ENCODE peak calls at places on chromosome 22, in ten cellular contexts. P is IMR-90, M is A549, C is uterus, X is Caco-2, O is GM23248, S is sigmoid colon, E is adipocyte, L is kidney, A is HCT116. F is an unnamed sample. For H3K4me1, the result is how much of the 10 kb centered on the place peaks cover.

GRCh38 chr22:19111140-19111539 is 11.1 kb downstream of the DGCR2 start:
- DNase-seq in X (no peak), A (no peak), C (no peak), S (no peak), E (no peak), L (no peak), P (no peak), O (no peak), M (no peak), F (no peak)

GRCh38 chr22:21940521-21940920 is 12.1 kb downstream of the PPM1F start:
- DNase-seq in E (no peak), S (no peak), O (no peak), L (no peak), X (no peak), A (no peak), M (no peak), P (no peak), C (no peak), F (no peak)

GRCh38 chr22:26766510-26767350 is 109.3 kb downstream of the MIAT start:
- DNase-seq in M (no peak), A (no peak), C (no peak), E (no peak), S (no peak), P (no peak), L (no peak), X (no peak), O (no peak), F (no peak)

GRCh38 chr22:27952091-27952490 is 33.0 kb upstream of the PITPNB start:
- DNase-seq in O (peak), C (no peak), E (peak), X (no peak), A (no peak), P (peak), M (no peak), L (no peak), S (no peak), F (no peak)

GRCh38 chr22:31377609-31378008 is 21.8 kb upstream of the DRG1 start:
- DNase-seq in A (no peak), L (no peak), S (no peak), E (peak), O (no peak), C (no peak), X (no peak), P (no peak), M (no peak), F (no peak)

GRCh38 chr22:18035740-18036139 is 11.4 kb upstream of the MICAL3 start:
- DNase-seq in E (no peak), S (no peak), L (peak), M (peak), P (peak), X (no peak), C (no peak), O (no peak), A (peak), F (peak)

GRCh38 chr22:27223317-27224177 is 566.2 kb downstream of the MIAT start:
- DNase-seq in A (no peak), L (no peak), M (peak), X (no peak), S (no peak), P (peak), O (peak), C (no peak), E (peak), F (no peak)

GRCh38 chr22:33796494-33796893 is 123.8 kb downstream of the LARGE1 start:
- DNase-seq in E (no peak), C (no peak), P (no peak), A (no peak), L (no peak), X (no peak), O (no peak), S (no peak), M (no peak), F (no peak)

GRCh38 chr22:17984114-17984513 is 40.2 kb downstream of the MICAL3 start:
- DNase-seq in L (no peak), O (peak), X (no peak), P (no peak), A (no peak), M (no peak), S (no peak), E (no peak), C (no peak), F (no peak)

DNA sequence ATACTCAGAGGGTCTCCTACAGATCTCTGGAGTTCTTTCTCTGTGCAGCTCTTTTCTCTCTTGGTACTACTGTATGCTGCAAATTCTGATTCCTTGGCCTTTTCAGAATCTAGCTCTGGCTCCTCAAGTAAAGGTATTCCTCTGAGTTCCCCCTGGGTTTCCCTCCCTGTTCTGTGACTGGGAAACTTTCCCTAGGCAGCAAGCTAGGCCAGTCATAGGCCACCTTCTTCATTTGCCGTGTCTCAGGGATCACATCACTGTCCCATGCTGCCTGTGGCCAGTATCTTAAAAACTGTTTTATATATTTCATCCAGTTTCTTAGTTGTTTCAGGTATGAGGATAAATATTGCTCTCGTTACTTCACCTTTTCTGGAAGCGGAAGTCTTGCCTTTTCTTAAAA is 71.2 kb downstream of the FAM83F start:
- DNase-seq in L (no peak), X (no peak), A (no peak), C (no peak), P (no peak), M (no peak), S (no peak), O (no peak), E (no peak), F (no peak)
- H3K4me1 ChIP-seq in L (under half), X (under half), A (under half), C (under half), P (under half), M (under half), S (under half), O (under half), E (under half), F (under half)

GRCh38 chr22:37178350-37179125 is 9.5 kb downstream of the C1QTNF6 start:
- DNase-seq in P (no peak), C (no peak), L (peak), S (no peak), O (peak), M (peak), E (peak), X (no peak), A (no peak), F (peak)
- H3K4me3 ChIP-seq in P (no peak), C (no peak), L (no peak), S (no peak), O (no peak), M (no peak), E (peak), X (no peak), A (no peak), F (no peak)

GRCh38 chr22:46584081-46584903 is 35.9 kb upstream of the GRAMD4 start:
- DNase-seq in M (no peak), L (peak), P (peak), O (no peak), C (no peak), E (no peak), A (no peak), X (no peak), S (peak), F (peak)
- H3K4me1 ChIP-seq in M (under half), L (under half), P (under half), O (under half), C (under half), E (under half), A (under half), X (under half), S (under half), F (under half)

GRCh38 chr22:20435436-20436308 is 2.0 kb downstream of the SCARF2 start:
- DNase-seq in E (peak), O (no peak), X (no peak), M (no peak), S (peak), A (no peak), P (no peak), L (peak), C (no peak), F (no peak)

GRCh38 chr22:20437253-20438065 is at the start of gene SCARF2:
- DNase-seq in A (no peak), M (no peak), L (peak), S (peak), X (no peak), C (peak), E (peak), O (peak), P (peak), F (no peak)

GRCh38 chr22:20434773-20435172 is 2.9 kb downstream of the SCARF2 start:
- DNase-seq in E (no peak), O (no peak), P (no peak), A (no peak), L (peak), X (no peak), M (no peak), C (peak), S (peak), F (no peak)

GRCh38 chr22:20438066-20438677 is 547 bp upstream of the SCARF2 start:
- DNase-seq in C (peak), E (peak), A (no peak), L (peak), O (peak), X (no peak), P (peak), M (no peak), S (peak), F (no peak)

DNA sequence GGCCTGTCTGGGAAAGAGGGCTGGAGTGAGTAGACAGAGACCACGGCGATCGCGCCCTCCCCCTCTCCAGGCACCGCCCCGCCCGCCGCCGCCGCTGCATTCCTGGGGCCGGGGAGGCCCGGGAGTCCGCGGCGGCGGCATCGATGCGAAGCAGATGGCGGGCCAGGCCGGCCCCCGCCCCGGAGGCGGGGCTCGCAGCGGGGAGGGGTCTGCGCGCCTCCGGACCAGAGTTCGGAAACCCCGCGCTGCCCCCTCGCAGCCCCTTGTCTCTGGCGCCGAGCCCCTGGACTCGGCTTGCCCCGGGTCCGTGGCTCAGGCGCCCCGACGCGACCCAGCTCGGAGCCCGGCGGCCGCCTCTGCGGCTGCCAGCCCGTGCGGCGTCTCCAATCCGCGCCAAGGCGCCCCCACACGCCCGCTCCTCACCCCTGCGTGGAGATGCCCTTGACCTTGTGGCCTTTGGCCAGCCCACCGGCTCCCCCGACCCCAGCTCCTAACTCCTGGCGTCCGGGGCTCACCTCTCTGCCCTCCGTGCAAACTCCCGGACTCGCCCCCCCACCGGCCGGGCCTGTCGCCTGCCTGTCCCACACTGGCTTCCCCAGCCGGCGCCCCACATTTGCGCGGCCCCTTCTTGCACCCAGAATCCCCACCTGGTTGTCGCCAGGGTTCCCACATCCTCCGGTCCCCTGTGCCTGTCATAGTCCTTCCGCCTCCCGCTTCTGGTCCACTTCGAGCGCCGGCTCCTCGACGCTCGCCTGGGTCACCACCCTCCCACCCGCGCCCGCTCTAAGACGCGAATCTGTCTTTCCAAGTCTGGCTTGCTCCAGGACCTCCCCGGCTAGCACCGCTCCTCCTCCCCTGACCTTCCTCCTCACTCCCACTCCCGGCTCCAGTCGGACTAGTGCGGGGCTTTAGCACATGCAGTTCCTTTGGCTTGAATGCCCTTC is 1.0 kb downstream of the SCARF2 start:
- DNase-seq in X (peak), P (peak), A (no peak), S (peak), L (peak), M (no peak), C (peak), E (peak), O (peak), F (peak)
- H3K4me3 ChIP-seq in X (peak), P (peak), A (no peak), S (peak), L (peak), M (no peak), C (peak), E (peak), O (peak), F (peak)

DNA sequence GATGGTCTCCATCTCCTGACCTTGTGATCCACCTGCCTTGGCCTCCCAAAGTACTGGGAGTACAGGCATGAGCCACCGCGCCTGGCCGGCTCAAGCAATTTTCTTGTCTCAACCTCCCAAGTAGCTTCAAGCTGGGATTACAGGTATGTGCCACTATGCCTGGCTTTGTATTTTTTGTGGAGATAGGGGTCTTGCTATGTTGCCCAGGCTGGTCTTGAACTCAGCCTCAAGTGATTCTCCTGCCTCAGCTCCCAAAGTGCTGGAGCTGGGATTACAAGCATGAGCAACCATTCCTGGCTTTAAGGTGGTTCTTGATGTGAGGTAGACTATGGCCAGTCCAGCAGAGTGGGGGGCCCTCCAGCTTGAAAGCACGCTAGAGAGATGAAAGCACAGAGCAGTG is 7.6 kb downstream of the POLR2F start:
- DNase-seq in C (no peak), O (no peak), L (no peak), M (no peak), X (no peak), S (no peak), P (no peak), A (no peak), E (no peak), F (no peak)
- H3K4me1 ChIP-seq in C (under half), O (under half), L (under half), M (under half), X (under half), S (under half), P (under half), A (under half), E (under half), F (under half)

GRCh38 chr22:43398246-43398645 is 13.6 kb upstream of the MPPED1 start:
- DNase-seq in M (no peak), E (no peak), O (no peak), S (no peak), P (no peak), X (no peak), C (no peak), A (no peak), L (no peak), F (no peak)
- H3K4me3 ChIP-seq in M (no peak), E (no peak), O (no peak), S (no peak), P (no peak), X (no peak), C (no peak), A (no peak), L (no peak), F (no peak)

DNA sequence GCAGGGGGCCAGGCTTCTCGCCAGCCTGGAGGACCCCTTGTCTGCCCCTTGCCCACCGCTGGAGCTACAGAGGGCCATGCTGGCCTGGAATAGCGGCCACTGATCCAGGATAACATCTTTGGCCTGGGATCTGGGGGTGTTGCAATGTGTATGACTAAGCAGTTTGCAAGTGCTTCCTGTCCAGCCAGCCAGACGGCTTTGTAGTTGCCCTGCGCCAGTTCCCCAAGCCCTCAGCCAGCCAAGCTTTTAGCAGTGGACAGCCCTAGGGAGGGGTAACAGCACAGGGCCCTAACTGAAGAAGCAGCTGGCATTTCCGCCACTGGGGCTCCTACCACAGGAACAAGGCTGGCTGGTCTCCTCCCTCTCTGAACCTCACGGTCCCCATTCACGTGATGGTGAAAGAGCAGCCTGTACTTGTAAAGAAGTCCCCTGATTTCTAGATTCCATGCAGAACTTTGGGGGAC is 32.1 kb downstream of the UQCR10 start:
- DNase-seq in C (peak), E (peak), A (peak), S (peak), L (peak), X (peak), O (peak), M (peak), P (peak), F (peak)
- H3K4me1 ChIP-seq in C (under half), E (under half), A (under half), S (under half), L (under half), X (under half), O (under half), M (under half), P (under half), F (under half)

DNA sequence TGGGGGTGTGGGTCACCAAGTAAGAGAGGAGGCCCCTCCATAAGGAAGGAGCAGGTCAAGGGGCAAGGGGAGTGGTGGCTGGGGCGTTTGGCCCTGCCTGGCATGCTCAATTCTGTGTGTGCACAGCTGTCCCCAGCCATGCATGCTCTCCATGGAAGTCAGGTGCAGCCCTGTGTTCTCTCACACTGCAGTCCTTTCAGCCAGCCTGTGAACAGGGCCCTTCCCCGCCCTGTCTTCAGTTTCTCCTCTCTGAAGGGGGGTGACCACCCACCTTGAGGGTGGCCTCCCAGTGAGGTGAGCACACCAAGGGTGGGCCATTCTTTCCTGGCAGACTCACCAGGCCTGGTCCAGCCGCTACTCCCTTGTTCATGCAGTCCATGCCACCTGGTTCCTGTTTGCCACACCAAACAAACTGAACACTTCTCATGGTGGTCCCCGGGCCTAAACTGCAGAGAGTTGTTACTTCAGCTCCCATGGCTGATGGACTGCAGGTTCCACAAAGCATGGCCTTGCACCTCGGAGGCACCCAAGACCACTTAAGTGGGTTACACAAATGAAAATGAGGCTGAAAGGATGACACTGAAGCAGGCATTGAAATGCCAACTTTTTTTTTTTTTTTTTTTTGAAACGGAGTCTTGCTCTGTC is 1.7 kb upstream of the CHCHD10 start:
- DNase-seq in O (no peak), P (no peak), E (no peak), A (no peak), L (no peak), M (no peak), C (no peak), S (no peak), X (no peak), F (no peak)
- H3K4me3 ChIP-seq in O (no peak), P (no peak), E (no peak), A (no peak), L (no peak), M (no peak), C (no peak), S (no peak), X (no peak), F (no peak)

F was measured in pancreas.